ENCODE peak calls at places on chromosome 14, in five cellular contexts. D is ovary; U is brain microvascular endothelial cell; H is activated CD8-positive, alpha-beta T cell treated with anti-CD3 and anti-CD28 coated beads for 36 hours; Z is heart right ventricle. L is an unnamed sample.

GRCh38 chr14:38958589-38958988 is 144.4 kb downstream of the SEC23A start:
- DNase-seq in H (no peak), U (no peak), Z (no peak), D (no peak), L (no peak)

GRCh38 chr14:73607241-73607640 is 5.1 kb upstream of the ACOT6 start:
- DNase-seq in D (no peak), H (no peak), U (no peak), Z (no peak), L (no peak)

GRCh38 chr14:25406818-25407217 is 356.9 kb upstream of the STXBP6 start:
- DNase-seq in Z (no peak), H (peak; percentile 46), U (peak; percentile 1), D (no peak), L (no peak)

GRCh38 chr14:35821546-35822411 is 4.4 kb upstream of the BRMS1L start:
- DNase-seq in Z (no peak), U (peak; percentile 34), D (no peak), H (peak; percentile 17), L (no peak)

GRCh38 chr14:99578541-99579044 is 25.4 kb downstream of the CCDC85C start:
- DNase-seq in Z (peak; percentile 47), U (no peak), H (no peak), D (no peak), L (peak; percentile 68)

GRCh38 chr14:26233126-26233525 is 364.7 kb downstream of the NOVA1 start:
- DNase-seq in H (no peak), U (no peak), Z (no peak), D (no peak), L (no peak)

GRCh38 chr14:65790185-65790815 is 377.8 kb downstream of the FUT8 start:
- DNase-seq in H (no peak), Z (no peak), U (no peak), D (no peak), L (no peak)

GRCh38 chr14:74085047-74085637 is 386 bp downstream of the LIN52 start:
- DNase-seq in U (peak; percentile 29), H (peak; percentile 46), Z (no peak), D (peak; percentile 40), L (no peak)

GRCh38 chr14:65949711-65950516 is 536.3 kb upstream of the CCDC196 start:
- DNase-seq in H (peak; percentile 86), U (peak; percentile 17), D (no peak), Z (peak; percentile 37), L (peak; percentile 24)

GRCh38 chr14:100557658-100558057 is 29.6 kb downstream of the BEGAIN start:
- DNase-seq in Z (no peak), U (no peak), H (peak; percentile 36), D (no peak), L (no peak)

GRCh38 chr14:77554816-77555599 is 56.4 kb upstream of the ISM2 start:
- DNase-seq in D (no peak), U (no peak), H (no peak), Z (no peak), L (no peak)

GRCh38 chr14:100552524-100553125 is 34.6 kb downstream of the BEGAIN start:
- DNase-seq in D (no peak), H (no peak), Z (no peak), U (no peak), L (no peak)

GRCh38 chr14:31536201-31536960 is 24.8 kb upstream of the NUBPL start:
- DNase-seq in D (no peak), Z (no peak), U (no peak), H (no peak), L (no peak)

GRCh38 chr14:52244328-52244727 is 23.2 kb upstream of the PTGDR start:
- DNase-seq in H (no peak), U (no peak), D (no peak), Z (no peak), L (no peak)

GRCh38 chr14:61255968-61256367 is 25.2 kb downstream of the TMEM30B start:
- DNase-seq in Z (no peak), D (no peak), H (no peak), U (no peak), L (no peak)

GRCh38 chr14:99716850-99717681 is 33.0 kb downstream of the CYP46A1 start:
- DNase-seq in D (no peak), Z (no peak), U (no peak), H (no peak), L (no peak)

GRCh38 chr14:71135911-71136310 is 228.7 kb downstream of the PCNX1 start:
- DNase-seq in H (no peak), D (no peak), U (no peak), Z (no peak), L (no peak)

GRCh38 chr14:34354556-34354955 is 107.5 kb downstream of the SPTSSA start:
- DNase-seq in D (no peak), U (no peak), H (no peak), Z (no peak), L (no peak)

GRCh38 chr14:45332360-45332988 is 79.5 kb upstream of the MIS18BP1 start:
- DNase-seq in Z (no peak), U (no peak), D (no peak), H (no peak), L (no peak)

GRCh38 chr14:77181603-77182437 is at the start of gene TMEM63C:
- DNase-seq in D (no peak), U (no peak), Z (no peak), H (peak; percentile 85), L (no peak)

GRCh38 chr14:43184540-43184939 is 1322.5 kb downstream of the FSCB start:
- DNase-seq in Z (no peak), D (no peak), U (no peak), H (no peak), L (no peak)

GRCh38 chr14:73007835-73008234 is 19.1 kb downstream of the ZFYVE1 start:
- DNase-seq in U (no peak), D (no peak), H (no peak), Z (no peak), L (no peak)

GRCh38 chr14:35986219-35986573 is 160.1 kb downstream of the BRMS1L start:
- DNase-seq in Z (no peak), U (no peak), D (no peak), H (no peak), L (no peak)

GRCh38 chr14:23175823-23176222 is 7.6 kb downstream of the SLC7A8 start:
- DNase-seq in Z (no peak), D (no peak), H (no peak), U (no peak), L (no peak)

GRCh38 chr14:26709019-26709418 is 111.2 kb upstream of the NOVA1 start:
- DNase-seq in U (no peak), D (no peak), Z (no peak), H (no peak), L (no peak)

GRCh38 chr14:96029089-96029650 is 10.0 kb upstream of the C14orf132 start:
- DNase-seq in D (no peak), U (no peak), Z (no peak), H (no peak), L (no peak)

DNA sequence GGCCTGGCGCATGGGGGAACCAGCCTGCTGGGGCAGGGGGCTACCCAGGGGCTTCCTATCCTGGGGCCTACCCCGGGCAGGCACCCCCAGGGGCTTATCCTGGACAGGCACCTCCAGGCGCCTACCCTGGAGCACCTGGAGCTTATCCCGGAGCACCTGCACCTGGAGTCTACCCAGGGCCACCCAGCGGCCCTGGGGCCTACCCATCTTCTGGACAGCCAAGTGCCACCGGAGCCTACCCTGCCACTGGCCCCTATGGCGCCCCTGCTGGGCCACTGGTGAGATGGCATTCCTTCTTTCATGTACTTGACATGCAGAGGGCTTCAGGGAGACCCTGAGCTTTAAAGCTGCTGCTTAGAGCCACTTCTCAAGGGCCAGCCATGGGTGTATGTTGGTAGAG is 9.0 kb downstream of the LGALS3 start:
- DNase-seq in Z (no peak), D (no peak), H (no peak), U (no peak), L (no peak)
- TF ChIP-seq CTCF in Z (peak; percentile 2), D (no peak), H (no peak), U (peak; percentile 57), L (no peak)

GRCh38 chr14:88559852-88560251 is 3.0 kb upstream of the ZC3H14 start:
- DNase-seq in U (peak; percentile 38), Z (no peak), D (no peak), H (no peak), L (no peak)
- TF ChIP-seq CTCF in U (peak; percentile 53), Z (peak; percentile 51), D (no peak), H (no peak), L (peak; percentile 46)

DNA sequence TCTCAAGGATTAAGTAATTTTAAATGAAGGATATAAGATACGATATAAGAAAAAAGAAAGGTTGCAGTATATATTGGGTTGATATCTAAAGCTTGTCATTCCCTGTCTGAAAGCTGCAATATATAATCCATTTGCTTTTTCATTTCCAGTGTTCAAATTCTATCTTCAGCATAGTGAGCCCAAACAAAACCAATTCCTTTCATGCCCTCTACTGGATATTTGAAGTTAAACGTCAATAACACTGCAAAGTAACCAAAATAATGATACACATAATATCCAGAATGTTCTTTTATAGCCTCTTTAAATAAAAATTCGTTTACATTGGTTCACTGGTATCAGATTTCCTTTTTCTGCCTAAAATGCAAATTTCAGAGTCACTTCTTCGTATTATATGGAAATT is 64.5 kb upstream of the DAAM1 start:
- DNase-seq in Z (no peak), U (no peak), D (no peak), H (no peak), L (no peak)
- TF ChIP-seq CTCF in Z (peak; percentile 28), U (peak; percentile 24), D (no peak), H (no peak), L (no peak)

DNA sequence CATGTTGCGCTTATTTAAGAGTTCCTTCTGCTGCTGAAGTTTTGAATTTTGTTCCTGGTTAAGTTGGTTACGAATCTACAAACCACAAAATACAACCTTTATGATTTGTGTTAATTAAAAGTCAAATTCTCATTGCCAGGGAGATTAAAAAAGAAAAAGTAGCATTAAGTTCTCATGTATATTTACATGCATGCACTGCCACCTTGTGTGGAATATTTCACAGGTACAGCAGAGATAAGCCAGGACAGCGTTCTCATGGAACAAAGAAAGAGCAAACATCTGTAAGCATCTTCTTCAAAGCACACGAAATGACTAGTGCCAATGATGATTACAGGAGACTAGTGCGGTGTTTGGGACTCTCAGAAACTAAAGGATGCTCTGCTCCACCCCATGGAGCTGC is 34.2 kb downstream of the ZFYVE21 start:
- DNase-seq in Z (no peak), U (no peak), D (no peak), H (no peak), L (no peak)
- TF ChIP-seq CTCF in Z (no peak), U (no peak), D (no peak), H (no peak), L (no peak)

GRCh38 chr14:68253381-68253780 is 433.8 kb downstream of the RAD51B start:
- DNase-seq in Z (no peak), D (no peak), H (no peak), U (no peak), L (no peak)

GRCh38 chr14:68249534-68250517 is 430.2 kb downstream of the RAD51B start:
- DNase-seq in H (no peak), U (no peak), Z (no peak), D (no peak), L (no peak)

GRCh38 chr14:68251766-68252100 is 432.2 kb downstream of the RAD51B start:
- DNase-seq in D (no peak), Z (no peak), H (no peak), U (no peak), L (no peak)

GRCh38 chr14:68248481-68249255 is 429.1 kb downstream of the RAD51B start:
- DNase-seq in Z (peak; percentile 23), U (no peak), D (peak; percentile 53), H (no peak), L (peak; percentile 46)

GRCh38 chr14:68250950-68251765 is 431.6 kb downstream of the RAD51B start:
- DNase-seq in H (no peak), D (no peak), Z (no peak), U (no peak), L (no peak)
- TF ChIP-seq CTCF in H (no peak), D (no peak), Z (peak; percentile 16), U (no peak), L (no peak)

GRCh38 chr14:59181804-59182203 is 6.7 kb upstream of the DAAM1 start:
- DNase-seq in U (no peak), H (no peak), D (no peak), Z (no peak), L (no peak)
- TF ChIP-seq CTCF in U (no peak), H (no peak), D (no peak), Z (no peak), L (no peak)